ENCODE peak calls at places on chromosomes 13 and 19, in nine cellular contexts. F is body of pancreas; N is GM12865; G is heart left ventricle; X is NCI-H2081; T is activated naive CD8-positive, alpha-beta T cell treated with anti-CD3 and anti-CD28 coated beads, Interleukin-2, amount 50 U/mL, for 24 hours; C is stimulated activated CD4-positive, alpha-beta T cell treated with anti-CD3 and anti-CD28 coated beads, Interleukin-15, amount 100 ng/mL, for 1 hour; U is GM23338; R is neuronal stem cell. I is an unnamed sample.

GRCh38 chr13:73657821-73658540 is 476.2 kb downstream of the KLF12 start:
- DNase-seq in X (peak), N (no peak), G (peak), R (no peak), T (no peak), C (no peak), F (peak), U (no peak), I (no peak)

GRCh38 chr19:41548047-41548446 is 27.9 kb upstream of the CEACAM21 start:
- DNase-seq in U (no peak), T (no peak), N (no peak), G (no peak), R (no peak), F (no peak), C (no peak), X (no peak), I (no peak)

GRCh38 chr19:16332991-16333624 is 8.5 kb downstream of the KLF2 start:
- DNase-seq in G (no peak), U (no peak), X (no peak), F (no peak), T (no peak), N (no peak), R (no peak), C (no peak), I (no peak)

GRCh38 chr13:112693831-112694497 is 4.1 kb downstream of the ATP11A start:
- DNase-seq in R (no peak), T (no peak), X (no peak), U (no peak), N (peak), F (peak), G (no peak), C (no peak), I (no peak)

GRCh38 chr19:48754950-48755645 is at the start of gene FGF21:
- DNase-seq in G (peak), X (no peak), U (peak), F (no peak), T (no peak), N (no peak), C (no peak), R (no peak), I (no peak)

GRCh38 chr13:27168086-27168485 is 3.5 kb downstream of the USP12 start:
- DNase-seq in T (no peak), U (no peak), G (no peak), X (no peak), N (no peak), C (no peak), R (no peak), F (peak), I (no peak)

GRCh38 chr19:35991731-35992450 is 3.1 kb upstream of the SDHAF1 start:
- DNase-seq in F (no peak), N (no peak), T (no peak), R (no peak), U (no peak), X (no peak), G (no peak), C (no peak), I (no peak)

GRCh38 chr13:41610426-41610825 is 153.1 kb downstream of the RGCC start:
- DNase-seq in X (no peak), N (no peak), G (no peak), C (no peak), U (no peak), T (no peak), F (no peak), R (no peak), I (no peak)

GRCh38 chr19:35220315-35220921 is 8.1 kb downstream of the FAM187B start:
- DNase-seq in U (peak), T (no peak), C (no peak), X (no peak), R (no peak), N (no peak), G (no peak), F (no peak), I (peak)

GRCh38 chr19:55643733-55644116 is 276 bp downstream of the ZNF581 start:
- DNase-seq in G (no peak), U (no peak), F (no peak), R (no peak), N (no peak), X (no peak), C (no peak), T (no peak), I (no peak)

GRCh38 chr13:41658057-41658642 is 200.8 kb downstream of the RGCC start:
- DNase-seq in N (no peak), T (no peak), U (peak), F (no peak), R (no peak), C (no peak), G (no peak), X (no peak), I (no peak)

GRCh38 chr13:34416833-34417425 is 525.1 kb upstream of the NBEA start:
- DNase-seq in R (no peak), G (peak), N (no peak), U (peak), F (peak), T (no peak), C (no peak), X (no peak), I (no peak)

GRCh38 chr19:42596391-42597071 is 1.8 kb upstream of the CEACAM8 start:
- DNase-seq in R (peak), C (no peak), U (peak), T (peak), G (peak), X (peak), N (peak), F (peak), I (peak)

GRCh38 chr13:79393564-79394249 is 12.3 kb downstream of the RBM26 start:
- DNase-seq in U (no peak), G (no peak), N (peak), R (no peak), F (peak), X (peak), C (no peak), T (peak), I (peak)

GRCh38 chr19:13234518-13234917 is 84.3 kb downstream of the IER2 start:
- DNase-seq in U (peak), G (peak), N (peak), T (peak), R (no peak), F (peak), C (peak), X (no peak), I (peak)

GRCh38 chr13:53110181-53110580 is 81.6 kb downstream of the OLFM4 start:
- DNase-seq in G (no peak), N (no peak), X (no peak), U (no peak), F (no peak), R (no peak), T (no peak), C (no peak), I (no peak)

GRCh38 chr19:48635966-48636858 is 967 bp downstream of the DBP start:
- DNase-seq in R (no peak), U (peak), F (no peak), T (no peak), G (peak), N (peak), C (no peak), X (no peak), I (peak)

GRCh38 chr13:75666646-75667351 is 30.7 kb downstream of the LMO7 start:
- DNase-seq in N (no peak), R (no peak), G (no peak), C (no peak), X (no peak), T (no peak), U (peak), F (no peak), I (no peak)

GRCh38 chr13:27928805-27929753 is 9.3 kb downstream of the PDX1 start:
- DNase-seq in U (peak), G (no peak), R (no peak), X (no peak), F (no peak), N (no peak), C (no peak), T (no peak), I (no peak)

GRCh38 chr19:48501961-48502719 is 9.5 kb downstream of the LMTK3 start:
- DNase-seq in T (peak), G (no peak), F (peak), C (peak), R (peak), N (peak), X (peak), U (peak), I (peak)

GRCh38 chr13:25927363-25927762 is 124.5 kb downstream of the SHISA2 start:
- DNase-seq in F (no peak), U (no peak), C (no peak), G (no peak), R (no peak), N (no peak), T (no peak), X (no peak), I (no peak)

GRCh38 chr19:12098040-12098439 is 33.5 kb downstream of the ZNF844 start:
- DNase-seq in N (no peak), C (no peak), R (no peak), G (no peak), T (no peak), F (no peak), U (no peak), X (no peak), I (no peak)

GRCh38 chr19:37955986-37956385 is 49.0 kb downstream of the SIPA1L3 start:
- DNase-seq in G (no peak), N (no peak), C (no peak), U (no peak), T (no peak), F (no peak), X (peak), R (no peak), I (no peak)

GRCh38 chr13:99971576-99972189 is at the start of gene ZIC5:
- DNase-seq in C (no peak), G (no peak), F (no peak), U (peak), T (no peak), X (peak), R (peak), N (no peak), I (no peak)

GRCh38 chr19:4913996-4914735 is 4.9 kb downstream of the UHRF1 start:
- DNase-seq in X (no peak), R (no peak), T (peak), C (no peak), N (no peak), U (no peak), G (no peak), F (no peak), I (peak)

GRCh38 chr19:18254546-18255500 is 19.4 kb downstream of the IQCN start:
- DNase-seq in R (no peak), F (peak), C (no peak), N (no peak), X (peak), U (peak), G (no peak), T (no peak), I (no peak)

GRCh38 chr19:18504886-18505610 is 16.8 kb downstream of the ELL start:
- DNase-seq in T (no peak), C (no peak), R (no peak), G (no peak), U (no peak), N (no peak), X (no peak), F (no peak), I (no peak)

GRCh38 chr19:55581828-55582223 is 1.2 kb upstream of the ZNF579 start:
- DNase-seq in X (no peak), N (no peak), F (peak), R (no peak), U (no peak), T (no peak), C (no peak), G (no peak), I (no peak)

GRCh38 chr13:49759503-49759902 is 33.0 kb downstream of the KPNA3 start:
- DNase-seq in G (no peak), U (no peak), T (no peak), N (peak), C (no peak), R (no peak), X (no peak), F (no peak), I (no peak)

GRCh38 chr19:46209051-46209450 is 20.5 kb upstream of the IGFL1 start:
- DNase-seq in X (no peak), C (no peak), U (no peak), G (no peak), T (no peak), N (no peak), F (no peak), R (no peak), I (no peak)

GRCh38 chr13:51222510-51223283 is 499 bp downstream of the FAM124A start:
- DNase-seq in X (no peak), R (peak), F (no peak), C (no peak), G (no peak), T (no peak), U (peak), N (no peak), I (peak)

GRCh38 chr13:50631041-50631440 is 212.5 kb downstream of the DLEU7 start:
- DNase-seq in T (no peak), U (no peak), R (no peak), F (no peak), N (no peak), X (no peak), G (no peak), C (no peak), I (no peak)

GRCh38 chr19:7636691-7637373 is at the start of gene STXBP2:
- DNase-seq in G (peak), N (peak), R (peak), X (peak), F (peak), U (peak), T (peak), C (peak), I (peak)

GRCh38 chr13:46389985-46390384 is 2.9 kb upstream of the RUBCNL start:
- DNase-seq in U (no peak), R (no peak), X (no peak), F (peak), T (peak), C (no peak), N (peak), G (no peak), I (peak)